ENCODE peak calls at places on chromosomes 4 and X, in seven cellular contexts. B, O, D, Q, W, G and A are unnamed samples.

GRCh38 chrX:26574208-26574607 is 358.2 kb downstream of the MAGEB5 start:
- DNase-seq in B (no peak), O (no peak), D (no peak), Q (no peak), W (no peak), G (no peak), A (no peak)

GRCh38 chr4:36026348-36026747 is 218.0 kb downstream of the ARAP2 start:
- DNase-seq in B (no peak), O (no peak), D (no peak), Q (no peak), W (no peak), G (no peak), A (no peak)

GRCh38 chr4:107034982-107035710 is 967 bp downstream of the DKK2 start:
- DNase-seq in B (peak), O (peak), D (no peak), Q (peak), W (peak), G (no peak), A (peak)

GRCh38 chr4:53730431-53730830 is 139.1 kb upstream of the LNX1 start:
- DNase-seq in B (no peak), O (no peak), D (no peak), Q (no peak), W (no peak), G (no peak), A (no peak)

GRCh38 chr4:40576651-40577480 is 52.8 kb downstream of the RBM47 start:
- DNase-seq in B (no peak), O (peak), D (no peak), Q (peak), W (peak), G (peak), A (peak)

GRCh38 chr4:74635490-74636123 is 158.7 kb downstream of the BTC start:
- DNase-seq in B (no peak), O (no peak), D (no peak), Q (no peak), W (no peak), G (no peak), A (no peak)

GRCh38 chrX:153521034-153521433 is 3.6 kb downstream of the ATP2B3 start:
- DNase-seq in B (no peak), O (no peak), D (no peak), Q (peak), W (peak), G (no peak), A (no peak)

GRCh38 chr4:123616970-123617392 is 220.4 kb downstream of the SPRY1 start:
- DNase-seq in B (no peak), O (peak), D (peak), Q (peak), W (peak), G (peak), A (peak)

GRCh38 chrX:134026732-134027311 is 41.4 kb upstream of the GPC3 start:
- DNase-seq in B (no peak), O (no peak), D (no peak), Q (peak), W (peak), G (peak), A (no peak)

GRCh38 chr4:156815717-156816319 is 155.8 kb downstream of the PDGFC start:
- DNase-seq in B (no peak), O (no peak), D (no peak), Q (no peak), W (no peak), G (peak), A (no peak)

GRCh38 chr4:164935363-164935762 is 42.1 kb downstream of the TRIM61 start:
- DNase-seq in B (no peak), O (no peak), D (no peak), Q (no peak), W (no peak), G (no peak), A (no peak)

GRCh38 chr4:175035907-175036306 is 117.7 kb downstream of the ADAM29 start:
- DNase-seq in B (no peak), O (no peak), D (no peak), Q (no peak), W (peak), G (no peak), A (no peak)

GRCh38 chr4:140472156-140472555 is 25.9 kb downstream of the MGAT4D start:
- DNase-seq in B (no peak), O (no peak), D (no peak), Q (no peak), W (no peak), G (no peak), A (no peak)

GRCh38 chrX:17744896-17745523 is 7.7 kb downstream of the SCML1 start:
- DNase-seq in B (no peak), O (no peak), D (no peak), Q (peak), W (peak), G (no peak), A (no peak)